ENCODE peak calls at places on chromosomes 13 and 19, in five cellular contexts. I is adrenal gland, B is cardiac muscle cell, H is stomach, G is ovary. J is an unnamed sample. For H3K4me1, the result is how much of the 10 kb centered on the place peaks cover.

GRCh38 chr19:33000510-33000909 is 28.5 kb downstream of the FAAP24 start:
- DNase-seq in I (no peak), B (no peak), H (no peak), G (no peak), J (peak)

GRCh38 chr13:80342541-80343371 is 1.8 kb upstream of the SPRY2 start:
- DNase-seq in I (peak), B (peak), H (peak), G (peak), J (no peak)

GRCh38 chr13:51865838-51866237 is 4.1 kb downstream of the CCDC70 start:
- DNase-seq in I (no peak), B (no peak), H (no peak), G (no peak), J (no peak)

GRCh38 chr13:100674363-100674847 is at the start of gene TMTC4:
- DNase-seq in I (no peak), B (peak), H (no peak), G (no peak), J (no peak)

GRCh38 chr19:15897738-15898276 is at the start of gene CYP4F2:
- DNase-seq in I (no peak), B (no peak), H (no peak), G (no peak), J (no peak)

GRCh38 chr19:18763674-18764590 is 27.2 kb downstream of the COMP start:
- DNase-seq in I (peak), B (no peak), H (no peak), G (no peak), J (no peak)

GRCh38 chr19:5319516-5319915 is 21.1 kb downstream of the PTPRS start:
- DNase-seq in I (no peak), B (no peak), H (no peak), G (no peak), J (no peak)

GRCh38 chr19:29845576-29846176 is 33.9 kb downstream of the CCNE1 start:
- DNase-seq in I (peak), B (peak), H (no peak), G (no peak), J (no peak)

GRCh38 chr13:113550453-113550852 is 34.1 kb upstream of the TFDP1 start:
- DNase-seq in I (no peak), B (no peak), H (no peak), G (no peak), J (no peak)

GRCh38 chr19:18274303-18274775 is at the start of gene IQCN:
- DNase-seq in I (peak), B (no peak), H (peak), G (peak), J (peak)

GRCh38 chr13:97889803-97890202 is 63.7 kb upstream of the IPO5 start:
- DNase-seq in I (no peak), B (no peak), H (no peak), G (no peak), J (no peak)

GRCh38 chr19:38952395-38953165 is 21.8 kb downstream of the MRPS12 start:
- DNase-seq in I (no peak), B (peak), H (peak), G (no peak), J (no peak)

GRCh38 chr19:23917856-23918255 is 3.2 kb downstream of the ZNF726 start:
- DNase-seq in I (no peak), B (no peak), H (no peak), G (no peak), J (no peak)

GRCh38 chr13:108963276-108963810 is 333.9 kb downstream of the MYO16 start:
- DNase-seq in I (no peak), B (no peak), H (no peak), G (no peak), J (no peak)

DNA sequence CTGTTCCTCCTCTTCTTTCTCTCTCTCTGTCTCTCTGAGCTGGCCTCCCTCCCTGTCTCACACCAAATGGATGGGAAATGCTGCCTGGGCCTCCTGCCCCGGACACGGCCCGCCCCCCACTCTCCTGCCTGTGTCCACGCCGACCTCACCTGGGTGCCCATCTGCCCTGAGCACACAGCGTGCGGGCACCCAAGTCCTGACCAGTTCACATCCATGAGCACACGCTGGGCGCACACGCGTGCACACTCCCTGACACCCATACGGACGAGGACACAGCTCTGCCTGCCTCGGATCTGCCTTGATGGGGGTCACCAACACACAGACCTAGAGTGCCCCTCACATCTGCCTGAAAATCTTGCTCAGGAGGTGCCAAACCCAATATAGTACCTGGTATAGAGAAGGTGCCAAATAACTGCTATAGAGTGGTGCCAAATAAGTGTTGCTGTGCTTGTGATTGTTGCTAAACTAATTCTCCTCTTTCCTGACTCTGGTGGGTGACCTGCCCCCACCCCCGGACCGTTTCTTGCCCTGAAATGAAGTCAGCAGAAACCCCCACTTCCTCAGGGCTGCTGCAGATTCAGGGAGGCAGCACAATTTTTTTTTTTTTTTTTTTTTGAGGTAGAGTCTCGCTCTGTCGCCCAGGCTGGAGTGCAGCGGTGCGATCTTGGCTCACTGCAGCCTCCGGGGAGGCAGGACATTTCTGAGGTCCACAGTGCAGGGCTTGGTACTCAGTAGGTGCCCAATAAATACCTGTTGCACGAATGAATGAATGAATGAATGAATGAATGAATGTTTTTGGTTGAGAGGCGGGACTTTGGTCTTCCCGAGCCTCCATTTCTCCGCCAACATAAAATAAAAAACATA is 4.6 kb downstream of the NFIC start:
- DNase-seq in I (no peak), B (no peak), H (no peak), G (peak), J (no peak)
- H3K4me3 ChIP-seq in I (peak), B (no peak), H (peak), G (peak), J (no peak)

GRCh38 chr13:33637978-33638743 is 179.8 kb upstream of the RFC3 start:
- DNase-seq in I (peak), B (no peak), H (no peak), G (no peak), J (no peak)

GRCh38 chr13:33639640-33640080 is 178.3 kb upstream of the RFC3 start:
- DNase-seq in I (no peak), B (no peak), H (no peak), G (no peak), J (no peak)

GRCh38 chr13:33639158-33639557 is 178.8 kb upstream of the RFC3 start:
- DNase-seq in I (peak), B (peak), H (no peak), G (peak), J (no peak)

GRCh38 chr13:33642374-33643065 is 175.4 kb upstream of the RFC3 start:
- DNase-seq in I (peak), B (no peak), H (no peak), G (peak), J (no peak)

DNA sequence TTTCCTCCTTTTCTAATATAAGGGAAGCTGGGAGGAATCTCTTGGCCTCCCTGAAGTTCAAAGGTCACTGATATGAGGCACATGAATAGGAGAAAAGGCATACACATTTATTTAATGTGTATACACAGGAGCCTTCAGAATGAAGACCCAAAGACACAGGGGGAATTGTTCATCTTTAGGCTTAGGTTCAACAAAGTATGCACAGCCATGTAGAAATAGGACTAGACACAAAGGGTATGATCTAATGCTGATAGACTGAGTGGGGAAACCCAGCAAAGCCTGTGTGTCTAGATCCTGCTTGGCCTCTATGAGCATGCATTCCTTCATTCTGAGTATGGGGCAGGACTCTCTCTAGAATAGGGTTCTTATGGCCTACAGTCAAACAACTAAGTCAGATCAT is 177.1 kb upstream of the RFC3 start:
- DNase-seq in I (no peak), B (no peak), H (no peak), G (no peak), J (no peak)
- H3K4me1 ChIP-seq in I (half or more), B (under half), H (under half), G (under half), J (under half)

DNA sequence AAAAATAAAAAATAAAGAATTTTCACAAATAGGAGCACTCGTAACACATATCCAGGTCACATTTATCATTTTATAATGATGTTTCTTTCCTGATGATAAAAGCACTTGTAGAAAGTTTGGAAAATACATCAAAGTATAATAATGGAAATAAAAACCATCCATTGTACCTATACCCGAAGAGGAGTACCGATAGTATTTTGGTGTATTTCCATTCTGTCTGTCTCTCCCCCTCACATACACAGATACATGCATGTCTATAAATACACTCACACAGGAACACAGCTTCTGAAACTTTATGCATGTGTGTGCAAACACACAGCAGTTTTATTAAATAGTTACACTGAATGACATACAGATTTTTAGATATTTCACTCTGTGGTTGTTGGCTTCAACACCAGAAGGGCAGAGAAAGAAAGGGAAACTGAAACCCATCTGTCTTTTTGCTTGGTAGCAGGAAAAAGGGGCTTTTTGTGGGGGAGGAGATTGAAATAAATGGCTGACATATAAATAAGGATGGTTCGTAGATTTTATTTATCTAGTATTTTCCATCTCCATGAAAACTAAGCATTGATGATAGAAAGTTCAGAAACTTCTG is 114.8 kb downstream of the LRCH1 start:
- DNase-seq in I (no peak), B (no peak), H (no peak), G (no peak), J (peak)
- H3K4me3 ChIP-seq in I (no peak), B (no peak), H (peak), G (peak), J (peak)

GRCh38 chr19:46719629-46720515 is 3.0 kb upstream of the PRKD2 start:
- DNase-seq in I (no peak), B (no peak), H (no peak), G (no peak), J (no peak)
- H3K4me1 ChIP-seq in I (under half), B (under half), H (under half), G (under half), J (under half)

GRCh38 chr19:1171755-1172352 is 2.2 kb downstream of the SBNO2 start:
- DNase-seq in I (peak), B (no peak), H (peak), G (no peak), J (no peak)
- H3K4me3 ChIP-seq in I (peak), B (no peak), H (peak), G (no peak), J (no peak)

DNA sequence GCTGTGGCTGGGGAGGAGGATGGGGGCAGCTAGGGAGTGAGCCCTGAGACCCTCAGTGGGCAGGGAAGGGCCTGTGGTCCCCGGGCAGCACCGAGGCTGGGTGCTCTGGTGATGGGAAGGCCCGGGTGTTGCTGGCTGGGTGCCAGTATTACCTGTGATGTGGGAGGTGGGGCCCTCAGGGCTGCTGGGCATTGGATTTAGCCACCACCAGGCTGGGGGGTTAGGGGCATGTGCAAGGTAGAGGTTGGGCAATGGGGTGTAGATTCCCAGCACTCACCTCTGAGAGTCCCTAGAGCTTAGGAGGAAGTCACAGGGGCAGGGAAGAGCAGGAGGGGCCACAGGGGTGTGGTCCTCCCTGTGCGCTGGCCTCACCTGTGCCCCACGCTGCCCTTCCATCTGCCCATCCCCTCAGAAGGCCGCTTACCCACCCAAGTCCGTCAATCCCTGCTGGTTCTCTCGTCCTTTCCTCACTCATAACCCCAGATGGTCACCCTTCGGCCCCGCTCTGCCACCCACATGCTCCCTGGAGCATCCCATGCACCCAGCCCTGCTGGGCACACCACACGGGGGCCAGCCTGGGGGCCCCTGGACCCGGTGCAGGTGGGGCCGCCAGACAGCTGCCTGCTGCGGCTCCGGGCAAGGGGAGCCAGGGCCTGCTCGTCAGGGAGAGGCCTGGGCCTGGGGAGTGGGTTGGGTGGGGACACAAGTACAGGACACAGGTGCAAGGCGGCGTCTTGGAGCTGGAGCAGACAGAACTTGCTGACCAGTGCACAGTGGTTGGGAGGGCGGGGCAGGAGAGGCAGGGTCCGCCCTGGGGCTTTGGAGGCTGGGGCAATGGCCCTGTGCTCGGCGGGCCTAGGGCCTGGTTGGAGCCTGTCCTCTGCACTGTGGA is 12.5 kb downstream of the EPN1 start:
- DNase-seq in I (peak), B (no peak), H (no peak), G (peak), J (no peak)
- H3K4me1 ChIP-seq in I (under half), B (under half), H (half or more), G (under half), J (under half)

J was measured in CD4-positive, CD25-positive, alpha-beta regulatory T cell.